ENCODE peak calls at places on chromosome 19, in five cellular contexts. One of them, this sample, is unnamed.

GRCh38 chr19:14672043-14672872 is 2.4 kb downstream of the ADGRE3 start:
- DNase-seq in endothelial cell: no peak
- DNase-seq in glutamatergic neuron: no peak
- DNase-seq in suprapubic skin: no peak
- DNase-seq in left ventricle myocardium inferior: no peak
- DNase-seq in this sample: no peak

GRCh38 chr19:57262044-57262443 is 18.2 kb upstream of the ZNF460 start:
- DNase-seq in endothelial cell: no peak
- DNase-seq in glutamatergic neuron: no peak
- DNase-seq in suprapubic skin: no peak
- DNase-seq in left ventricle myocardium inferior: no peak
- DNase-seq in this sample: no peak

GRCh38 chr19:10104665-10105221 is 1.4 kb upstream of the PPAN start:
- DNase-seq in endothelial cell: no peak
- DNase-seq in glutamatergic neuron: no peak
- DNase-seq in suprapubic skin: no peak
- DNase-seq in left ventricle myocardium inferior: no peak
- DNase-seq in this sample: no peak

GRCh38 chr19:5191091-5191490 is 149.5 kb downstream of the PTPRS start:
- DNase-seq in endothelial cell: no peak
- DNase-seq in glutamatergic neuron: no peak
- DNase-seq in suprapubic skin: no peak
- DNase-seq in left ventricle myocardium inferior: no peak
- DNase-seq in this sample: no peak

GRCh38 chr19:52007436-52007804 is 591 bp downstream of the ZNF615 start:
- DNase-seq in endothelial cell: peak
- DNase-seq in glutamatergic neuron: peak
- DNase-seq in suprapubic skin: no peak
- DNase-seq in left ventricle myocardium inferior: no peak
- DNase-seq in this sample: no peak

GRCh38 chr19:5955638-5955935 is 22.4 kb downstream of the RANBP3 start:
- DNase-seq in endothelial cell: no peak
- DNase-seq in glutamatergic neuron: no peak
- DNase-seq in suprapubic skin: no peak
- DNase-seq in left ventricle myocardium inferior: no peak
- DNase-seq in this sample: no peak

GRCh38 chr19:10395436-10395835 is 7.9 kb downstream of the CDC37 start:
- DNase-seq in endothelial cell: no peak
- DNase-seq in glutamatergic neuron: no peak
- DNase-seq in suprapubic skin: no peak
- DNase-seq in left ventricle myocardium inferior: no peak
- DNase-seq in this sample: no peak

GRCh38 chr19:10356431-10356830 is 17.0 kb upstream of the ICAM3 start:
- DNase-seq in endothelial cell: no peak
- DNase-seq in glutamatergic neuron: no peak
- DNase-seq in suprapubic skin: no peak
- DNase-seq in left ventricle myocardium inferior: no peak
- DNase-seq in this sample: no peak

GRCh38 chr19:48365602-48366001 is 1.4 kb downstream of the SYNGR4 start:
- DNase-seq in endothelial cell: no peak
- DNase-seq in glutamatergic neuron: no peak
- DNase-seq in suprapubic skin: no peak
- DNase-seq in left ventricle myocardium inferior: no peak
- DNase-seq in this sample: no peak

GRCh38 chr19:18756896-18757295 is 34.2 kb downstream of the COMP start:
- DNase-seq in endothelial cell: no peak
- DNase-seq in glutamatergic neuron: peak
- DNase-seq in suprapubic skin: no peak
- DNase-seq in left ventricle myocardium inferior: no peak
- DNase-seq in this sample: no peak

GRCh38 chr19:52370341-52370710 is 603 bp downstream of the ZNF880 start:
- DNase-seq in endothelial cell: no peak
- DNase-seq in glutamatergic neuron: no peak
- DNase-seq in suprapubic skin: no peak
- DNase-seq in left ventricle myocardium inferior: no peak
- DNase-seq in this sample: no peak

GRCh38 chr19:13717194-13717643 is 47.1 kb upstream of the MRI1 start:
- DNase-seq in endothelial cell: no peak
- DNase-seq in glutamatergic neuron: no peak
- DNase-seq in suprapubic skin: no peak
- DNase-seq in left ventricle myocardium inferior: no peak
- DNase-seq in this sample: no peak

GRCh38 chr19:7680606-7681335 is at the start of gene TRAPPC5:
- DNase-seq in endothelial cell: peak
- DNase-seq in glutamatergic neuron: peak
- DNase-seq in suprapubic skin: peak
- DNase-seq in left ventricle myocardium inferior: peak
- DNase-seq in this sample: peak
- TF ChIP-seq CTCF in endothelial cell: peak
- TF ChIP-seq CTCF in glutamatergic neuron: peak
- TF ChIP-seq CTCF in suprapubic skin: peak
- TF ChIP-seq CTCF in left ventricle myocardium inferior: peak
- TF ChIP-seq CTCF in this sample: peak

GRCh38 chr19:46193678-46194077 is 35.9 kb upstream of the IGFL1 start:
- DNase-seq in endothelial cell: no peak
- DNase-seq in glutamatergic neuron: no peak
- DNase-seq in suprapubic skin: no peak
- DNase-seq in left ventricle myocardium inferior: no peak
- DNase-seq in this sample: no peak

GRCh38 chr19:46197314-46198070 is 32.0 kb upstream of the IGFL1 start:
- DNase-seq in endothelial cell: no peak
- DNase-seq in glutamatergic neuron: no peak
- DNase-seq in suprapubic skin: no peak
- DNase-seq in left ventricle myocardium inferior: no peak
- DNase-seq in this sample: no peak

GRCh38 chr19:46198756-46199155 is 30.8 kb upstream of the IGFL1 start:
- DNase-seq in endothelial cell: no peak
- DNase-seq in glutamatergic neuron: no peak
- DNase-seq in suprapubic skin: no peak
- DNase-seq in left ventricle myocardium inferior: no peak
- DNase-seq in this sample: no peak

GRCh38 chr19:46195104-46195503 is 34.4 kb upstream of the IGFL1 start:
- DNase-seq in endothelial cell: no peak
- DNase-seq in glutamatergic neuron: no peak
- DNase-seq in suprapubic skin: no peak
- DNase-seq in left ventricle myocardium inferior: no peak
- DNase-seq in this sample: no peak

DNA sequence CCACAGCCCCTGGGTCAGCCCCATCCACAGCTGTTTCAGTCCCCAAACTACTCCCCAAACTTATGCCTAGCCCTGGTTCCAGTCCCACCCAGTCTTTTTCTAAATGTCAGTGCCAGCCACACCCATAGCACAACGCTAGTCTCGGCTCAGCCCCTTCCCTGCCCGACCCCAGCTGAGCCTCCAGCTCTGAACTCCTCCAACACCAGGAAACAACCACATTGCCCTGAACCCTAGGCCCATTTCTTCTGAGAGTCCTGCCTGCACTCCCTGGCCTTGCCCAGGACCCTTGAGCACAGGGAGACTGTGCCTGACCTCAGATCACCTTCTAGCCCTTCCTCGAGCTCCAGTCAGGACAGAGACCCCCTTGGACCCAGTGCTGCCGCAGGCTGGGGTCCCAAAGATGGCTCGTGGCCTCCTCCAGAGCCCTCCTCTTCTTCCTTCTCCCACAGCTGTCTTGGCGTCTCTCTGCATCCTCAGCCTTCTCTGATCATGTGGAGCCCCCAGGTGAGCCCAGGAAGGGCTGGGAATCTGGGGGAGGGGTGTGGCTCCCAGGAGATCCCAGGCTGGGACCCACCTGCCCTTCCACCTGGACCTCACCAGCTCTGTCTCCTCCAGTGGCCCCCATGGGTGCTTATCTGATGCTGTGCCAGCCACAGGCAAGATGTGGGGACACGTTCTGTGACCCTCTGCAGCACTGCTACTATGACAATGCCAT is 33.0 kb upstream of the IGFL1 start:
- DNase-seq in endothelial cell: no peak
- DNase-seq in glutamatergic neuron: no peak
- DNase-seq in suprapubic skin: no peak
- DNase-seq in left ventricle myocardium inferior: no peak
- DNase-seq in this sample: no peak
- TF ChIP-seq CTCF in endothelial cell: no peak
- TF ChIP-seq CTCF in glutamatergic neuron: no peak
- TF ChIP-seq CTCF in suprapubic skin: no peak
- TF ChIP-seq CTCF in left ventricle myocardium inferior: no peak
- TF ChIP-seq CTCF in this sample: no peak

GRCh38 chr19:45254044-45254531 is 3.0 kb downstream of the MARK4 start:
- DNase-seq in endothelial cell: no peak
- DNase-seq in glutamatergic neuron: peak
- DNase-seq in suprapubic skin: no peak
- DNase-seq in left ventricle myocardium inferior: no peak
- DNase-seq in this sample: peak
- TF ChIP-seq CTCF in endothelial cell: peak
- TF ChIP-seq CTCF in glutamatergic neuron: peak
- TF ChIP-seq CTCF in suprapubic skin: no peak
- TF ChIP-seq CTCF in left ventricle myocardium inferior: peak
- TF ChIP-seq CTCF in this sample: peak

GRCh38 chr19:8505680-8506401 is 3.4 kb upstream of the PRAM1 start:
- DNase-seq in endothelial cell: peak
- DNase-seq in glutamatergic neuron: peak
- DNase-seq in suprapubic skin: peak
- DNase-seq in left ventricle myocardium inferior: peak
- DNase-seq in this sample: peak
- TF ChIP-seq CTCF in endothelial cell: peak
- TF ChIP-seq CTCF in glutamatergic neuron: peak
- TF ChIP-seq CTCF in suprapubic skin: peak
- TF ChIP-seq CTCF in left ventricle myocardium inferior: peak
- TF ChIP-seq CTCF in this sample: peak

GRCh38 chr19:15715642-15716041 is 12.2 kb upstream of the OR10H2 start:
- DNase-seq in endothelial cell: no peak
- DNase-seq in glutamatergic neuron: no peak
- DNase-seq in suprapubic skin: no peak
- DNase-seq in left ventricle myocardium inferior: no peak
- DNase-seq in this sample: no peak

GRCh38 chr19:15717781-15718180 is 10.0 kb upstream of the OR10H2 start:
- DNase-seq in endothelial cell: no peak
- DNase-seq in glutamatergic neuron: no peak
- DNase-seq in suprapubic skin: no peak
- DNase-seq in left ventricle myocardium inferior: no peak
- DNase-seq in this sample: no peak

GRCh38 chr19:15714638-15715037 is 13.2 kb upstream of the OR10H2 start:
- DNase-seq in endothelial cell: no peak
- DNase-seq in glutamatergic neuron: no peak
- DNase-seq in suprapubic skin: no peak
- DNase-seq in left ventricle myocardium inferior: no peak
- DNase-seq in this sample: no peak
- TF ChIP-seq CTCF in endothelial cell: no peak
- TF ChIP-seq CTCF in glutamatergic neuron: no peak
- TF ChIP-seq CTCF in suprapubic skin: no peak
- TF ChIP-seq CTCF in left ventricle myocardium inferior: no peak
- TF ChIP-seq CTCF in this sample: no peak

GRCh38 chr19:50796634-50797428 is 6.6 kb downstream of the ACP4 start:
- DNase-seq in endothelial cell: no peak
- DNase-seq in glutamatergic neuron: no peak
- DNase-seq in suprapubic skin: no peak
- DNase-seq in left ventricle myocardium inferior: no peak
- DNase-seq in this sample: no peak
- TF ChIP-seq CTCF in endothelial cell: no peak
- TF ChIP-seq CTCF in glutamatergic neuron: no peak
- TF ChIP-seq CTCF in suprapubic skin: no peak
- TF ChIP-seq CTCF in left ventricle myocardium inferior: no peak
- TF ChIP-seq CTCF in this sample: no peak

GRCh38 chr19:55247621-55248099 is 11.2 kb downstream of the PPP6R1 start:
- DNase-seq in endothelial cell: no peak
- DNase-seq in glutamatergic neuron: no peak
- DNase-seq in suprapubic skin: no peak
- DNase-seq in left ventricle myocardium inferior: peak
- DNase-seq in this sample: no peak
- TF ChIP-seq CTCF in endothelial cell: no peak
- TF ChIP-seq CTCF in glutamatergic neuron: no peak
- TF ChIP-seq CTCF in suprapubic skin: no peak
- TF ChIP-seq CTCF in left ventricle myocardium inferior: no peak
- TF ChIP-seq CTCF in this sample: no peak

DNA sequence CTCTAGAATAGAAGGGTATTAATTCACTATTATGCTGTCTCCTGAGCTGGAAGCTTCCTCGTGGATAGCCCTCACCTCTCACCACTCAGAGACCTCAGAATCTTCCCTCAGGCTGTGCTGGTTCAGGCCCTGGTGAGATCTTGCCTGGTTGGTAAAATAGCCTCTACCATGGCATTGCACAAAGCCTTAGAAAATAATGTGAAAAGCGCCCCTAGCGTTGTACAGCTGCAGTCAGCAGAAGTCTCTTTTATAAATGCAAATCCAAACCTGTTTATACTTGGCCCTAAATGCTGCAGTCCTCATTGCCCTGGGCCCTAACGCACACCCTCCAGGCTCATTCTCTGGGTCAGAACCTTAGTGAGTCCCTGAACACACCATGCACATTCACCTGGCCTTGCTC is 150.9 kb downstream of the KCTD15 start:
- DNase-seq in endothelial cell: no peak
- DNase-seq in glutamatergic neuron: no peak
- DNase-seq in suprapubic skin: no peak
- DNase-seq in left ventricle myocardium inferior: no peak
- DNase-seq in this sample: no peak
- TF ChIP-seq CTCF in endothelial cell: peak
- TF ChIP-seq CTCF in glutamatergic neuron: no peak
- TF ChIP-seq CTCF in suprapubic skin: no peak
- TF ChIP-seq CTCF in left ventricle myocardium inferior: no peak
- TF ChIP-seq CTCF in this sample: peak